ENCODE peak calls at places on chromosomes 7 and 10, in four cellular contexts. Y is foreskin fibroblast, U is AG09319, I is progenitor cell of endocrine pancreas. P is an unnamed sample.

GRCh38 chr7:134891262-134892001 is 94.9 kb upstream of the AGBL3 start:
- DNase-seq in Y (peak), I (peak), U (peak), P (peak)

GRCh38 chr7:150356265-150356897 is 12.2 kb upstream of the REPIN1 start:
- DNase-seq in Y (no peak), U (no peak), I (no peak), P (no peak)

GRCh38 chr7:155448632-155449007 is 9.3 kb upstream of the EN2 start:
- DNase-seq in U (no peak), Y (no peak), I (no peak), P (no peak)

GRCh38 chr7:27174077-27175004 is at the start of gene HOXA10:
- DNase-seq in I (no peak), U (no peak), Y (no peak), P (peak)

GRCh38 chr7:112182749-112183148 is 23.4 kb downstream of the DOCK4 start:
- DNase-seq in I (no peak), Y (no peak), U (no peak), P (no peak)

GRCh38 chr7:5428470-5429252 is 5.0 kb upstream of the TNRC18 start:
- DNase-seq in Y (peak), U (peak), I (peak), P (no peak)

GRCh38 chr7:150983893-150984368 is 5.8 kb upstream of the KCNH2 start:
- DNase-seq in Y (no peak), U (no peak), I (peak), P (no peak)

GRCh38 chr7:149456770-149457421 is 4.0 kb downstream of the ZNF777 start:
- DNase-seq in Y (no peak), U (no peak), I (no peak), P (peak)

GRCh38 chr7:99224263-99224947 is 16.5 kb upstream of the KPNA7 start:
- DNase-seq in Y (no peak), U (no peak), I (no peak), P (no peak)

GRCh38 chr7:64996305-64996704 is 5.5 kb upstream of the ZNF117 start:
- DNase-seq in U (no peak), Y (no peak), I (no peak), P (no peak)

GRCh38 chr7:110095372-110096052 is 995.4 kb upstream of the LRRN3 start:
- DNase-seq in Y (no peak), U (no peak), I (no peak), P (no peak)

GRCh38 chr10:83983578-83984255 is 155.6 kb upstream of the GHITM start:
- DNase-seq in Y (no peak), U (no peak), I (no peak), P (no peak)

GRCh38 chr10:63883861-63884260 is 362.7 kb downstream of the REEP3 start:
- DNase-seq in I (no peak), U (no peak), Y (no peak), P (no peak)

GRCh38 chr10:22978287-22978686 is 50.4 kb downstream of the ARMC3 start:
- DNase-seq in Y (no peak), I (no peak), U (no peak), P (no peak)

GRCh38 chr7:105020926-105021325 is 6.9 kb downstream of the KMT2E start:
- DNase-seq in U (no peak), Y (no peak), I (no peak), P (no peak)

GRCh38 chr10:82981137-82981723 is 1106.2 kb downstream of the NRG3 start:
- DNase-seq in U (no peak), Y (peak), I (no peak), P (no peak)

GRCh38 chr10:129382401-129382800 is 84.6 kb upstream of the MGMT start:
- DNase-seq in U (no peak), Y (no peak), I (no peak), P (no peak)

GRCh38 chr10:102230861-102231356 is 4.8 kb downstream of the ELOVL3 start:
- DNase-seq in I (no peak), Y (peak), U (no peak), P (no peak)

GRCh38 chr10:35657621-35658020 is 15.5 kb upstream of the FZD8 start:
- DNase-seq in I (no peak), U (no peak), Y (no peak), P (no peak)

GRCh38 chr10:15419279-15419874 is 48.3 kb upstream of the FAM171A1 start:
- DNase-seq in Y (peak), U (no peak), I (no peak), P (no peak)

GRCh38 chr7:257647-257992 is 32.4 kb upstream of the FOXL3 start:
- DNase-seq in U (no peak), Y (no peak), I (no peak), P (no peak)

GRCh38 chr7:64618785-64619456 is 47.0 kb upstream of the ZNF107 start:
- DNase-seq in Y (peak), U (peak), I (no peak), P (no peak)

GRCh38 chr7:44257213-44257612 is 56.4 kb downstream of the YKT6 start:
- DNase-seq in Y (no peak), U (no peak), I (no peak), P (no peak)

GRCh38 chr10:112210672-112211071 is 27.1 kb upstream of the GPAM start:
- DNase-seq in Y (no peak), U (no peak), I (no peak), P (no peak)

GRCh38 chr7:155840262-155840885 is 28.1 kb upstream of the SHH start:
- DNase-seq in Y (no peak), U (no peak), I (no peak), P (no peak)

GRCh38 chr10:6144609-6145413 is 56.0 kb downstream of the RBM17 start:
- DNase-seq in U (peak), I (peak), Y (peak), P (peak)

GRCh38 chr10:6143128-6143527 is 54.3 kb downstream of the RBM17 start:
- DNase-seq in U (no peak), I (no peak), Y (no peak), P (no peak)

GRCh38 chr10:6145979-6146432 is 56.7 kb upstream of the PFKFB3 start:
- DNase-seq in I (no peak), Y (no peak), U (no peak), P (no peak)

GRCh38 chr10:6146921-6147320 is 55.8 kb upstream of the PFKFB3 start:
- DNase-seq in I (no peak), Y (no peak), U (no peak), P (no peak)

DNA sequence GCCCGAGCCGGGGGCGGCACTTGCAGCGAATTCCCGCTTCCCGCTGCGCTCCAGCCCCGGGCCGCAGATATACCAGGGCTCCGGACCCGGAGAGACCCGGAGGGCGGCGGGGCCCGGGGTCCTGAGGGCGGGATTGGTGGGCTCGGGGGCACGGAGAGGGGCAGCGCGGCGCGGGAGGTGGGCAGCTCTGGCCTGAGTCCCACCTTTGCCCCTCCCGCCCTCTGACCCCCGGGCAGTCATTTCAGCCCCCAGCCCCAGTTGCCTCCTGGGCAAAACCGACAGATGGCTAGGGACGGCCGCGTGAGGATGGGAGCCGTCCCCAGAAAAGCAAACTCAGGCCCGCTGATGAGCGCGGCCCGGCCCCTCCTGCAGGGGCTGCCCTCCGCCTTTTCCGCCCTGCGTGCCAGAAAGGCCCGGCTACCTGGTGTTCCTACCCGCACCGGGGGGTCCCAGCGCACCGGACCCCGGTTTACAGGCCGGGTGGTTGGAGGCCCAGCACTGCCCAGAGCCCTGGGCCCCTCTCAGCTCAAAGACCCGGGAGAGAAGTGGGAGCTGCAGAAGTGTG is 56.7 kb downstream of the RBM17 start:
- DNase-seq in Y (no peak), I (no peak), U (no peak), P (no peak)
- TF ChIP-seq CTCF in Y (no peak), I (no peak), U (no peak), P (no peak)

DNA sequence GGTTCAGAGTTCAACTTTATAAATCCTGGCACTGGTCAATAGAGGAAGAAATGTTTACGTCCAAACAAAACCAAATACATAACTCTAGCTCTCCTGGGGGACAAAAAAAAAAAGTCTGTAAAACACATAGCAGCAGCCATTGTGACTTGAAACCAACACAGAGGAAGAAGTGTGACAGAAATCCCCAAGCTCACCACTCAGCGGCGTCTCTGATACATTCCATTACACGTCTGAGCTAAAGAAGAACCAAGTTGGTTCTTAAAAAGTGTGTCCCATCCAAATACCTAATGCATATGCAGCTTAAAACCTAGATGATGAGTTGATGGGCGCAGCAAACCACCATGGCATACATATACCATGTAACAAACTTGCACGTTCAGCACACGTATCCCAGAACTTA is 58.3 kb upstream of the NANOS1 start:
- DNase-seq in Y (no peak), U (no peak), I (no peak), P (no peak)
- TF ChIP-seq CTCF in Y (no peak), U (no peak), I (no peak), P (no peak)

GRCh38 chr10:44689368-44689767 is 221.8 kb upstream of the TMEM72 start:
- DNase-seq in U (no peak), Y (no peak), I (no peak), P (no peak)
- TF ChIP-seq CTCF in U (peak), Y (peak), I (peak), P (peak)

GRCh38 chr10:60003709-60004191 is 97.4 kb upstream of the CCDC6 start:
- DNase-seq in U (no peak), I (no peak), Y (no peak), P (no peak)
- TF ChIP-seq CTCF in U (no peak), I (no peak), Y (no peak), P (no peak)

P was measured in type B pancreatic cell.